ENCODE peak calls at places on chromosomes 1 and 21, in five cellular contexts. T is K562, Z is suprapubic skin, Q is breast epithelium, G is GM12892. F is an unnamed sample.

GRCh38 chr21:14843991-14844390 is 220.8 kb downstream of the NRIP1 start:
- DNase-seq in T (no peak), Z (no peak), Q (no peak), G (no peak), F (no peak)

GRCh38 chr1:178660484-178660883 is 64.6 kb upstream of the RALGPS2 start:
- DNase-seq in T (no peak), Z (no peak), Q (no peak), G (no peak), F (no peak)

GRCh38 chr1:220770245-220770913 is 16.3 kb upstream of the MTARC1 start:
- DNase-seq in T (no peak), Z (no peak), Q (no peak), G (peak; percentile 29), F (no peak)

GRCh38 chr21:42370894-42371654 is 4.7 kb upstream of the TFF1 start:
- DNase-seq in T (peak; percentile 59), Z (no peak), Q (no peak), G (no peak), F (no peak)

GRCh38 chr21:16418211-16418610 is 688.4 kb downstream of the USP25 start:
- DNase-seq in T (no peak), Z (no peak), Q (no peak), G (no peak), F (no peak)

GRCh38 chr1:35047188-35047858 is 15.6 kb upstream of the ZMYM6 start:
- DNase-seq in T (no peak), Z (no peak), Q (no peak), G (no peak), F (no peak)

GRCh38 chr1:235838021-235838420 is 28.7 kb downstream of the LYST start:
- DNase-seq in T (no peak), Z (no peak), Q (no peak), G (no peak), F (no peak)

GRCh38 chr1:236140705-236141446 is 1.5 kb upstream of the GPR137B start:
- DNase-seq in T (no peak), Z (no peak), Q (no peak), G (no peak), F (no peak)

GRCh38 chr1:110384581-110385321 is 6.1 kb downstream of the SLC16A4 start:
- DNase-seq in T (no peak), Z (no peak), Q (no peak), G (no peak), F (no peak)

GRCh38 chr1:225767591-225768540 is 9.8 kb upstream of the SRP9 start:
- DNase-seq in T (peak; percentile 17), Z (peak; percentile 76), Q (peak; percentile 59), G (no peak), F (peak; percentile 47)

GRCh38 chr1:180611016-180611930 is 20.5 kb upstream of the XPR1 start:
- DNase-seq in T (peak; percentile 87), Z (no peak), Q (no peak), G (no peak), F (peak; percentile 35)

GRCh38 chr1:97174039-97174704 is 452.6 kb downstream of the PTBP2 start:
- DNase-seq in T (no peak), Z (no peak), Q (peak; percentile 26), G (no peak), F (no peak)

GRCh38 chr1:145720556-145720877 is 1.2 kb downstream of the CD160 start:
- DNase-seq in T (no peak), Z (no peak), Q (no peak), G (no peak), F (no peak)

GRCh38 chr21:27954806-27955205 is 987.9 kb upstream of the ADAMTS5 start:
- DNase-seq in T (no peak), Z (no peak), Q (no peak), G (no peak), F (no peak)

GRCh38 chr1:224259986-224260385 is 70.0 kb downstream of the NVL start:
- DNase-seq in T (no peak), Z (no peak), Q (no peak), G (no peak), F (no peak)

GRCh38 chr1:157515709-157516108 is 36.6 kb downstream of the FCRL5 start:
- DNase-seq in T (no peak), Z (no peak), Q (no peak), G (no peak), F (peak; percentile 34)

GRCh38 chr1:224333309-224333926 is 3.4 kb upstream of the NVL start:
- DNase-seq in T (peak; percentile 49), Z (no peak), Q (no peak), G (no peak), F (no peak)

GRCh38 chr1:115677172-115677542 is 35.4 kb downstream of the VANGL1 start:
- DNase-seq in T (no peak), Z (no peak), Q (no peak), G (no peak), F (no peak)

GRCh38 chr21:45000637-45001133 is 60.9 kb downstream of the SLX9 start:
- DNase-seq in T (no peak), Z (peak; percentile 58), Q (no peak), G (no peak), F (no peak)

GRCh38 chr21:44087426-44088400 is 19.5 kb upstream of the PWP2 start:
- DNase-seq in T (no peak), Z (peak; percentile 59), Q (peak; percentile 14), G (no peak), F (peak; percentile 46)

GRCh38 chr1:84888753-84889152 is 4.3 kb downstream of the LPAR3 start:
- DNase-seq in T (no peak), Z (no peak), Q (no peak), G (no peak), F (no peak)

GRCh38 chr1:42825058-42825851 is 8.1 kb upstream of the SVBP start:
- DNase-seq in T (peak; percentile 95), Z (no peak), Q (no peak), G (no peak), F (no peak)

GRCh38 chr1:196433000-196433399 is 175.2 kb downstream of the KCNT2 start:
- DNase-seq in T (no peak), Z (no peak), Q (no peak), G (no peak), F (no peak)

GRCh38 chr1:31476891-31477846 is 64.2 kb downstream of the SERINC2 start:
- DNase-seq in T (no peak), Z (no peak), Q (no peak), G (no peak), F (no peak)

GRCh38 chr1:232524056-232524455 is 105.9 kb downstream of the SIPA1L2 start:
- DNase-seq in T (no peak), Z (no peak), Q (no peak), G (no peak), F (no peak)

GRCh38 chr1:155005076-155005971 is 2.7 kb downstream of the ZBTB7B start:
- DNase-seq in T (no peak), Z (no peak), Q (peak; percentile 62), G (no peak), F (peak; percentile 85)

GRCh38 chr1:3697810-3698209 is 45.5 kb downstream of the TP73 start:
- DNase-seq in T (no peak), Z (no peak), Q (no peak), G (no peak), F (no peak)

GRCh38 chr1:31943546-31944184 is 5.5 kb upstream of the PTP4A2 start:
- DNase-seq in T (no peak), Z (no peak), Q (no peak), G (no peak), F (peak; percentile 23)

GRCh38 chr1:231315887-231316286 is 21.8 kb downstream of the EXOC8 start:
- DNase-seq in T (peak; percentile 62), Z (no peak), Q (no peak), G (peak; percentile 16), F (peak; percentile 24)

GRCh38 chr1:156502749-156503671 is 2.4 kb upstream of the MEF2D start:
- DNase-seq in T (no peak), Z (peak; percentile 88), Q (peak; percentile 92), G (no peak), F (no peak)

DNA sequence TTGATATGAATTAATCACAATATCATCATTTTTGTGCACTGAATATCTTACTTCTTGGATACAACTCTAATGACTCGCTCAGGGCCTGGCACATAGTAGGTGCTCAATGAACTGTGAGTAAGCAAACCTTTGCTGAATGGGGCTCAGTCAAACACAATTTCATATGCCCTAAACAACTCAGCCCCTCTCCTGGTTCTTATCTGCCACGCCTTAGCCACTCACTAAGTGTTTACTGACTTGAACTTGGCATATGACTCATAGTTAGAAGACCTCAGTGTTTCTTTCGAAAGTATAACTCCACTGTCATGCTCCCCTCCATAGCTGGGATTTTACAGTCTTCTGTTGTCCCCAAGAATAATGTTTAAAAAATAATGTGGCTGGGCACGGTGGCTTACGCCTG is 4.8 kb upstream of the IFNLR1 start:
- DNase-seq in T (peak; percentile 46), Z (peak; percentile 2), Q (no peak), G (peak; percentile 46), F (no peak)
- TF ChIP-seq POLR2AphosphoS5 in T (no peak), Z (no peak), Q (no peak), G (no peak), F (no peak)

DNA sequence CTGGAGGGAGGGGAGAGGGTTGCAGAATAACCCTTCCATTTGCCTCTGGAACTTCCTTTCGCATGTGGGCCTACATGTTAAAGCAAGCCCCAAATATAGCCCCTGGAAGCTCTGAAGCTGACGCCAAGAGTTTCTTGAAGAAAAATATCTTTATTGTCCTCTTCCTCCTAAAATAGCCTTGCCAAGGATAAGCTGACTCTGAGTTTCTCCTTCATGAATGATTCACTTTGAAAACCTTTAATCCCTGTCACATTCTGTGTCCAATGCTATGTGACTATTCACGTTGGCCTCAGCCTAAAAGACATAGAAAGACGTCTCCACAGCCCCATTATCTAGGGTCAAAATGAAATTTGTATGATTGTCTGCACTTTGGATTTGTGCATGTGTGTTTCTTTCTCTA is 6.4 kb downstream of the C1orf116 start:
- DNase-seq in T (no peak), Z (no peak), Q (peak; percentile 63), G (no peak), F (no peak)
- TF ChIP-seq POLR2AphosphoS5 in T (no peak), Z (no peak), Q (no peak), G (no peak), F (no peak)

DNA sequence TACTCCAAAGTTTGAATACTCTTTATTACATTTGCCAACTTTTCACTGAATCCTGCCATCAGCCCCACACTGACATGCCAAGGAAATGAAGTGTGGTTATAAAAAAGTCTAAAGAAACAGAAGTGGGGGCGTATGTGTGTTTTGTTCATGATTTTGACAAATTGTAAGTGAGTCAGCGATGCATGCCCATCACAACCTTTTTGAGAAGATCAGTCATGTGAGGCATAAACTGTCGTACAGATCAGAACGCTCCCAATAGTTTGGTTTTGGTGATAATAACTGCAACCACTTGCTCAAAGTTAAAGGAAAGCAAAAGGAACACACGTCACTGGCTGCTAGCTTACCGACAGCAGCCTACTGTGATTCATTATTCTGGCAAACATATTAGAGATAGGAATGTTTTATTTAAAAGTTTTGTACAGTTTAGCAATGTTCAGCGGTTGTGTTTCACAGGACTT is 95.6 kb downstream of the RGS2 start:
- DNase-seq in T (no peak), Z (no peak), Q (no peak), G (no peak), F (no peak)
- TF ChIP-seq POLR2AphosphoS5 in T (no peak), Z (no peak), Q (no peak), G (no peak), F (no peak)

GRCh38 chr1:28910379-28911125 is 3.8 kb upstream of the EPB41 start:
- DNase-seq in T (no peak), Z (no peak), Q (no peak), G (no peak), F (no peak)

GRCh38 chr1:28917757-28918118 is 3.4 kb downstream of the EPB41 start:
- DNase-seq in T (no peak), Z (no peak), Q (no peak), G (no peak), F (no peak)

GRCh38 chr1:28915036-28915895 is 897 bp downstream of the EPB41 start:
- DNase-seq in T (no peak), Z (no peak), Q (no peak), G (no peak), F (peak; percentile 24)

GRCh38 chr1:28913786-28914227 is 562 bp upstream of the EPB41 start:
- DNase-seq in T (no peak), Z (no peak), Q (no peak), G (no peak), F (no peak)

GRCh38 chr1:28914228-28915035 is at the start of gene EPB41:
- DNase-seq in T (peak; percentile 99), Z (peak; percentile 92), Q (peak; percentile 82), G (peak; percentile 97), F (peak; percentile 98)
- TF ChIP-seq POLR2AphosphoS5 in T (no peak), Z (no peak), Q (no peak), G (no peak), F (no peak)

F was measured in upper lobe of left lung.